ENCODE peak calls at places on chromosomes 6 and 20, in six cellular contexts. One of them, this sample, is unnamed. For H3K79me2, the result is how much of the 10 kb centered on the place peaks cover.

GRCh38 chr20:34582911-34583310 is 24.4 kb downstream of the MAP1LC3A start:
- DNase-seq in SK-N-SH: no peak
- DNase-seq in GM12878: no peak
- DNase-seq in HepG2: peak
- DNase-seq in HCT116: no peak
- DNase-seq in K562: no peak
- DNase-seq in this sample: no peak

GRCh38 chr6:29626948-29627761 is 5.8 kb downstream of the GABBR1 start:
- DNase-seq in GM12878: no peak
- DNase-seq in HepG2: no peak
- DNase-seq in SK-N-SH: peak
- DNase-seq in K562: no peak
- DNase-seq in HCT116: no peak
- DNase-seq in this sample: no peak

GRCh38 chr20:32231847-32232246 is 24.2 kb downstream of the POFUT1 start:
- DNase-seq in K562: no peak
- DNase-seq in HCT116: no peak
- DNase-seq in GM12878: no peak
- DNase-seq in HepG2: no peak
- DNase-seq in SK-N-SH: no peak
- DNase-seq in this sample: no peak

GRCh38 chr6:38847497-38847896 is 132.4 kb downstream of the DNAH8 start:
- DNase-seq in SK-N-SH: no peak
- DNase-seq in GM12878: no peak
- DNase-seq in HCT116: no peak
- DNase-seq in HepG2: no peak
- DNase-seq in K562: no peak
- DNase-seq in this sample: no peak

GRCh38 chr20:38135641-38136420 is 29.2 kb downstream of the TGM2 start:
- DNase-seq in SK-N-SH: no peak
- DNase-seq in K562: no peak
- DNase-seq in HepG2: no peak
- DNase-seq in HCT116: no peak
- DNase-seq in GM12878: no peak
- DNase-seq in this sample: no peak

GRCh38 chr6:25449774-25450173 is 170.6 kb downstream of the CARMIL1 start:
- DNase-seq in HepG2: no peak
- DNase-seq in SK-N-SH: peak
- DNase-seq in HCT116: no peak
- DNase-seq in K562: no peak
- DNase-seq in GM12878: no peak
- DNase-seq in this sample: peak

GRCh38 chr6:159169557-159170332 is 545 bp downstream of the FNDC1 start:
- DNase-seq in HCT116: no peak
- DNase-seq in HepG2: no peak
- DNase-seq in GM12878: no peak
- DNase-seq in K562: peak
- DNase-seq in SK-N-SH: peak
- DNase-seq in this sample: peak

GRCh38 chr6:48016027-48016755 is 94.8 kb downstream of the PTCHD4 start:
- DNase-seq in K562: no peak
- DNase-seq in GM12878: no peak
- DNase-seq in HCT116: no peak
- DNase-seq in HepG2: no peak
- DNase-seq in SK-N-SH: no peak
- DNase-seq in this sample: no peak

GRCh38 chr20:36653456-36653855 is 7.5 kb upstream of the SLA2 start:
- DNase-seq in K562: no peak
- DNase-seq in HCT116: no peak
- DNase-seq in HepG2: no peak
- DNase-seq in GM12878: no peak
- DNase-seq in SK-N-SH: no peak
- DNase-seq in this sample: no peak

GRCh38 chr20:34680586-34680985 is 3.7 kb upstream of the PIGU start:
- DNase-seq in K562: no peak
- DNase-seq in HepG2: no peak
- DNase-seq in GM12878: no peak
- DNase-seq in HCT116: no peak
- DNase-seq in SK-N-SH: no peak
- DNase-seq in this sample: no peak

GRCh38 chr20:41524980-41525613 is 93.1 kb downstream of the CHD6 start:
- DNase-seq in K562: no peak
- DNase-seq in HCT116: no peak
- DNase-seq in GM12878: no peak
- DNase-seq in HepG2: no peak
- DNase-seq in SK-N-SH: no peak
- DNase-seq in this sample: no peak

GRCh38 chr20:33811763-33812672 is 870 bp downstream of the CHMP4B start:
- DNase-seq in HepG2: peak
- DNase-seq in GM12878: no peak
- DNase-seq in K562: peak
- DNase-seq in HCT116: no peak
- DNase-seq in SK-N-SH: peak
- DNase-seq in this sample: peak

GRCh38 chr20:43804781-43805180 is 78.0 kb upstream of the GTSF1L start:
- DNase-seq in GM12878: no peak
- DNase-seq in HepG2: no peak
- DNase-seq in SK-N-SH: no peak
- DNase-seq in HCT116: no peak
- DNase-seq in K562: no peak
- DNase-seq in this sample: no peak

GRCh38 chr6:24775520-24776058 is 852 bp downstream of the GMNN start:
- DNase-seq in K562: no peak
- DNase-seq in HepG2: peak
- DNase-seq in HCT116: no peak
- DNase-seq in SK-N-SH: no peak
- DNase-seq in GM12878: no peak
- DNase-seq in this sample: no peak

GRCh38 chr6:3036861-3037469 is 31.3 kb upstream of the RIPK1 start:
- DNase-seq in GM12878: no peak
- DNase-seq in HepG2: no peak
- DNase-seq in HCT116: no peak
- DNase-seq in K562: no peak
- DNase-seq in SK-N-SH: no peak
- DNase-seq in this sample: no peak

GRCh38 chr6:147849401-147849800 is 340.9 kb downstream of the SAMD5 start:
- DNase-seq in SK-N-SH: no peak
- DNase-seq in K562: no peak
- DNase-seq in GM12878: no peak
- DNase-seq in HCT116: no peak
- DNase-seq in HepG2: no peak
- DNase-seq in this sample: no peak

GRCh38 chr20:50670126-50670862 is 21.0 kb downstream of the RIPOR3 start:
- DNase-seq in HCT116: no peak
- DNase-seq in K562: no peak
- DNase-seq in GM12878: no peak
- DNase-seq in HepG2: peak
- DNase-seq in SK-N-SH: no peak
- DNase-seq in this sample: no peak

GRCh38 chr20:32521780-32522524 is 63.2 kb downstream of the NOL4L start:
- DNase-seq in SK-N-SH: peak
- DNase-seq in HepG2: peak
- DNase-seq in K562: peak
- DNase-seq in GM12878: no peak
- DNase-seq in HCT116: peak
- DNase-seq in this sample: peak

GRCh38 chr6:133804263-133804662 is 84.7 kb upstream of the TCF21 start:
- DNase-seq in HCT116: no peak
- DNase-seq in GM12878: no peak
- DNase-seq in SK-N-SH: no peak
- DNase-seq in K562: no peak
- DNase-seq in HepG2: no peak
- DNase-seq in this sample: no peak

GRCh38 chr6:157236040-157236725 is 87.1 kb downstream of the TMEM242 start:
- DNase-seq in SK-N-SH: no peak
- DNase-seq in HCT116: no peak
- DNase-seq in K562: no peak
- DNase-seq in HepG2: no peak
- DNase-seq in GM12878: no peak
- DNase-seq in this sample: peak

GRCh38 chr6:99349620-99350141 is at the start of gene FAXC:
- DNase-seq in HCT116: peak
- DNase-seq in HepG2: peak
- DNase-seq in GM12878: no peak
- DNase-seq in SK-N-SH: peak
- DNase-seq in K562: peak
- DNase-seq in this sample: peak

GRCh38 chr20:24522452-24523330 is 53.3 kb downstream of the SYNDIG1 start:
- DNase-seq in K562: no peak
- DNase-seq in SK-N-SH: no peak
- DNase-seq in HCT116: no peak
- DNase-seq in GM12878: no peak
- DNase-seq in HepG2: no peak
- DNase-seq in this sample: no peak

GRCh38 chr6:70445001-70445400 is 31.7 kb downstream of the FAM135A start:
- DNase-seq in HCT116: no peak
- DNase-seq in HepG2: no peak
- DNase-seq in K562: no peak
- DNase-seq in GM12878: no peak
- DNase-seq in SK-N-SH: no peak
- DNase-seq in this sample: no peak

GRCh38 chr20:21436186-21436585 is 38.9 kb upstream of the NKX2-4 start:
- DNase-seq in HepG2: peak
- DNase-seq in HCT116: peak
- DNase-seq in K562: no peak
- DNase-seq in GM12878: no peak
- DNase-seq in SK-N-SH: no peak
- DNase-seq in this sample: no peak

GRCh38 chr6:136719280-136720044 is 72.8 kb downstream of the MAP3K5 start:
- DNase-seq in GM12878: peak
- DNase-seq in K562: no peak
- DNase-seq in SK-N-SH: no peak
- DNase-seq in HCT116: no peak
- DNase-seq in HepG2: no peak
- DNase-seq in this sample: no peak

GRCh38 chr6:149015877-149016525 is 269.2 kb downstream of the UST start:
- DNase-seq in SK-N-SH: no peak
- DNase-seq in HCT116: no peak
- DNase-seq in HepG2: no peak
- DNase-seq in GM12878: no peak
- DNase-seq in K562: no peak
- DNase-seq in this sample: no peak

GRCh38 chr20:2602046-2602735 is 50.2 kb upstream of the NOP56 start:
- DNase-seq in HepG2: no peak
- DNase-seq in SK-N-SH: no peak
- DNase-seq in HCT116: no peak
- DNase-seq in GM12878: no peak
- DNase-seq in K562: no peak
- DNase-seq in this sample: no peak

DNA sequence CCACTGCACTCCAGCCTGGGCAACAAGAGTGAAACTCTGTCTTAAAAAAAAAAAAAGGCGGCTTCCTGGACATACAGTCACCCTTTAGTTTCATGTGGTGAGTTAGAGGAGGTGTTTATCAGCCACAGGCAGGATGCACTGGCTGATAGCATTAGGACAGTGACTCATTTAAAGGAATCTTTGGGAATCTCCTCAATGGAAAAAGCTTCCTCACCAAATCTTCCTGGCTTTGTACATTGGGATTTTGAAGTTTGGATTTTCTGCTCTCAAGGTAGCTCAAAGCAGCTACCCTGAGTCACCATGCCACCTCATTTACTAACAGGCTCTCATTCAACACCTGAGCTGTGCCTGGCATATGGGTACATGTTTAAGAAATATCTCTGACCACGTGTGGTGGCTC is 20.2 kb downstream of the PRPH2 start:
- DNase-seq in HCT116: peak
- DNase-seq in K562: no peak
- DNase-seq in GM12878: no peak
- DNase-seq in SK-N-SH: no peak
- DNase-seq in HepG2: peak
- DNase-seq in this sample: no peak
- TF ChIP-seq REST in HCT116: no peak
- TF ChIP-seq REST in K562: no peak
- TF ChIP-seq REST in GM12878: no peak
- TF ChIP-seq REST in SK-N-SH: peak
- TF ChIP-seq REST in HepG2: no peak
- TF ChIP-seq REST in this sample: no peak

DNA sequence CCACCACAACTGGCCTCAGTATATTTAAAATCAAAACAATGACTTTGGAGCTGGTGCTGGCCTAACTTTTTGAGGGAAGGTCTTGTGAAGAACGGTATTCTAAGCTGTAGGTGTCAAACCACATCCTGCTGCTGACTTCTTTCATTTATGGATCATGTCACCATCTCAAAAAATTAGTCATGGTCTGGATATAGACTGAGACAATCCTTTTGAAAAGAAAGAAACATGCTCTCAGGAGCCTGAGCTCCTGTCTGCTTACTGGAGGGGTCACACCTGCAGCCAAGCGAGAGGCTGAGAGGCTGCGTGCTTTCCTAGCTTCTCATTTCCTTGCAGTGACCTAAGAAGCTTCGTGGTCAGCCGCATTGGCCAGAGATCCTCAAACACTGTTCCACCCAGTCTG is 55.2 kb downstream of the TIAM2 start:
- DNase-seq in HepG2: no peak
- DNase-seq in SK-N-SH: no peak
- DNase-seq in HCT116: no peak
- DNase-seq in K562: no peak
- DNase-seq in GM12878: peak
- DNase-seq in this sample: no peak
- H3K79me2 ChIP-seq in HepG2: under half
- H3K79me2 ChIP-seq in SK-N-SH: under half
- H3K79me2 ChIP-seq in HCT116: under half
- H3K79me2 ChIP-seq in K562: under half
- H3K79me2 ChIP-seq in GM12878: under half
- H3K79me2 ChIP-seq in this sample: under half

DNA sequence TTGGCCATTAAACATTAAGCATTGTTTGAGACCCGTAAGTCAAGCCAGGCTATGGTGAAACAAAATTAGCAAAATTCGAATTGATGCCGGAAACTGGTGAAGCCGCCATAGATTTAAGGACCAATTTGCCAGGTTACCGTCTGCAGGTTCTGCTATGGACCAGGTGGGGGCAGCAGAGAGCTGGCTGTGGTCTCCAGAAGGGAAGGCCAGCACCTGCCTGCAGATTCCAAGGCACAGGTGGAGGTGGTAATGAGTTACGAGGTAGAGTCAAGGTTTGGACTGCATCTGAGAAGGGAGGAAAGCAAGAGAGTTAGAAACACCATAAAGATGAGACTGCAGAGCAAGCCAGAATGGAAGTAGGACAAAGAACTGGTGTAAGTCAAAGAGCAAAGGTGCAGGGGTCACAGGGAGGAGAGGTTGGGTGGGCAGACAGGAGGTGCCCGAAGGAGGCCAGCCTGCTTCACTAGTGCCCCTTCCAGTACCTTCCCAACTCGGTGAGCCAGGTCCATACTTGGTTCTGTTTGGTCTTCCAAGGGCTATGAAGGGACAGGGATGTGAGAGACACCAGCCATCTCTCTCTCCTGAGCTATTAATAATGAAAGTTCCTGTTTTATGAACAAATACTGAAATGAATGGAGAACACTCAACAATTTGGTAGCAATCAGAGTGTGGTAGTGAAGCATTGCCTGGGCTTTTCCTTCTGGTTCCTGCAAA is 131.6 kb upstream of the ESR1 start:
- DNase-seq in GM12878: peak
- DNase-seq in K562: peak
- DNase-seq in HCT116: peak
- DNase-seq in SK-N-SH: peak
- DNase-seq in HepG2: peak
- DNase-seq in this sample: peak
- TF ChIP-seq REST in GM12878: no peak
- TF ChIP-seq REST in K562: no peak
- TF ChIP-seq REST in HCT116: no peak
- TF ChIP-seq REST in SK-N-SH: no peak
- TF ChIP-seq REST in HepG2: no peak
- TF ChIP-seq REST in this sample: no peak

GRCh38 chr6:13711384-13711725 is 280 bp downstream of the RANBP9 start:
- DNase-seq in HCT116: no peak
- DNase-seq in SK-N-SH: no peak
- DNase-seq in HepG2: no peak
- DNase-seq in GM12878: no peak
- DNase-seq in K562: no peak
- DNase-seq in this sample: no peak
- H3K79me2 ChIP-seq in HCT116: under half
- H3K79me2 ChIP-seq in SK-N-SH: under half
- H3K79me2 ChIP-seq in HepG2: under half
- H3K79me2 ChIP-seq in GM12878: under half
- H3K79me2 ChIP-seq in K562: half or more
- H3K79me2 ChIP-seq in this sample: under half

This sample was measured in GM23338.